ENCODE peak calls at places on chromosomes 6 and 20, in six cellular contexts. H is IMR-90, O is H1, F is H9, W is mesenchymal stem cell, X is trophoblast cell. G is an unnamed sample.

GRCh38 chr20:34397096-34397495 is 34.0 kb downstream of the ITCH start:
- DNase-seq in H (peak), O (no peak), F (no peak), W (no peak), X (no peak), G (no peak)

GRCh38 chr20:33337531-33338165 is 54.6 kb downstream of the BPIFB1 start:
- DNase-seq in H (no peak), O (no peak), F (no peak), W (no peak), X (no peak), G (no peak)

GRCh38 chr6:132491303-132491702 is 21.6 kb downstream of the STX7 start:
- DNase-seq in H (peak), O (no peak), F (no peak), W (no peak), X (no peak), G (no peak)

GRCh38 chr20:62048821-62049291 is 16.8 kb downstream of the TAF4 start:
- DNase-seq in H (no peak), O (no peak), F (no peak), W (no peak), X (no peak), G (no peak)

GRCh38 chr6:115456848-115457247 is 603.8 kb downstream of the FRK start:
- DNase-seq in H (no peak), O (peak), F (peak), W (no peak), X (no peak), G (no peak)

GRCh38 chr6:155521719-155522118 is 66.1 kb upstream of the NOX3 start:
- DNase-seq in H (peak), O (no peak), F (no peak), W (peak), X (no peak), G (no peak)

GRCh38 chr6:119355157-119355556 is 5.6 kb upstream of the MAN1A1 start:
- DNase-seq in H (no peak), O (no peak), F (no peak), W (no peak), X (no peak), G (no peak)

GRCh38 chr6:37173573-37174195 is 3.7 kb downstream of the PIM1 start:
- DNase-seq in H (no peak), O (no peak), F (no peak), W (no peak), X (no peak), G (no peak)

GRCh38 chr6:143542915-143543314 is 31.4 kb upstream of the FUCA2 start:
- DNase-seq in H (peak), O (no peak), F (no peak), W (no peak), X (no peak), G (no peak)

GRCh38 chr6:126748141-126748540 is 370.3 kb upstream of the RSPO3 start:
- DNase-seq in H (no peak), O (no peak), F (no peak), W (no peak), X (no peak), G (no peak)

GRCh38 chr6:41728073-41728936 is 7.1 kb downstream of the TFEB start:
- DNase-seq in H (no peak), O (no peak), F (no peak), W (no peak), X (no peak), G (no peak)

GRCh38 chr6:113381957-113382356 is 475.2 kb upstream of the MARCKS start:
- DNase-seq in H (peak), O (no peak), F (no peak), W (peak), X (no peak), G (no peak)

GRCh38 chr20:57213291-57213690 is 53.1 kb downstream of the BMP7 start:
- DNase-seq in H (no peak), O (no peak), F (no peak), W (no peak), X (no peak), G (no peak)

GRCh38 chr6:135853986-135854385 is 2.5 kb downstream of the PDE7B start:
- DNase-seq in H (no peak), O (no peak), F (no peak), W (peak), X (no peak), G (no peak)

GRCh38 chr6:12331951-12332749 is 42.0 kb downstream of the EDN1 start:
- DNase-seq in H (peak), O (no peak), F (no peak), W (peak), X (peak), G (no peak)

GRCh38 chr20:46572181-46572580 is 21.7 kb upstream of the OCSTAMP start:
- DNase-seq in H (no peak), O (no peak), F (no peak), W (no peak), X (no peak), G (no peak)

GRCh38 chr20:10646886-10647420 is 26.8 kb downstream of the JAG1 start:
- DNase-seq in H (no peak), O (no peak), F (no peak), W (no peak), X (no peak), G (no peak)

GRCh38 chr6:44008821-44009370 is 118.4 kb downstream of the MRPL14 start:
- DNase-seq in H (no peak), O (no peak), F (no peak), W (no peak), X (no peak), G (no peak)

GRCh38 chr6:161272600-161273355 is 1.1 kb downstream of the AGPAT4 start:
- DNase-seq in H (peak), O (no peak), F (peak), W (peak), X (no peak), G (peak)

GRCh38 chr6:35027807-35028206 is 113.3 kb downstream of the TCP11 start:
- DNase-seq in H (no peak), O (no peak), F (no peak), W (no peak), X (no peak), G (no peak)

GRCh38 chr6:116210750-116211425 is 43.0 kb downstream of the TSPYL4 start:
- DNase-seq in H (peak), O (no peak), F (no peak), W (no peak), X (peak), G (no peak)

GRCh38 chr20:37524859-37525708 is 2.6 kb downstream of the BLCAP start:
- DNase-seq in H (peak), O (no peak), F (no peak), W (no peak), X (no peak), G (no peak)

GRCh38 chr6:104484626-104485025 is 375.1 kb downstream of the HACE1 start:
- DNase-seq in H (no peak), O (no peak), F (no peak), W (no peak), X (no peak), G (no peak)

GRCh38 chr6:140434761-140435160 is 1060.3 kb upstream of the CITED2 start:
- DNase-seq in H (peak), O (no peak), F (no peak), W (no peak), X (no peak), G (no peak)

GRCh38 chr6:65538644-65539043 is 168.4 kb downstream of the EYS start:
- DNase-seq in H (no peak), O (peak), F (no peak), W (no peak), X (no peak), G (no peak)
- H4K91ac ChIP-seq in H (no peak), O (no peak), F (no peak), W (no peak), X (no peak), G (no peak)

DNA sequence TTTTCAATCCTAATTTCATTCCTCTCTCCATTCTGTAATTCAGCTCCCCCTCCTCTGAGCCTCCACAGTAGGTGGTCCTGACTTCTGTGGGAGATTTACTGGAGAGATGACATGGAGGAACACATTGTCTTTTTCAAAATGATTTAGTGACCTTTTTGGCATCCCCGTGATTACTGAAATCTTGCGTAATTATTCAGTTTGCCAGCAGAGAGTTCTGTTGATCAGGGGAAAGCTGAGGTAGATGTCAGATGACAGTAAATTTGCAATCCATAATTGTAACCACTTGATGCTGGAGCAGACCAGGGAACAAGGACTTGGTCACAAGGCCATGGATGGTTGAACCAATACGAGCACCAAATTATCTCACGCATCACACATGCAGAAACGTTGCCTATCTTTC is 302.2 kb downstream of the TSHZ2 start:
- DNase-seq in H (no peak), O (no peak), F (no peak), W (no peak), X (no peak), G (no peak)
- H4K8ac ChIP-seq in H (no peak), O (no peak), F (no peak), W (no peak), X (no peak), G (no peak)

GRCh38 chr20:6623989-6624388 is 143.5 kb upstream of the BMP2 start:
- DNase-seq in H (no peak), O (no peak), F (peak), W (no peak), X (no peak), G (peak)

GRCh38 chr20:6630494-6630893 is 137.0 kb upstream of the BMP2 start:
- DNase-seq in H (no peak), O (no peak), F (no peak), W (no peak), X (no peak), G (no peak)

GRCh38 chr20:6622041-6622440 is 145.4 kb upstream of the BMP2 start:
- DNase-seq in H (no peak), O (no peak), F (no peak), W (no peak), X (no peak), G (no peak)

GRCh38 chr20:6629564-6629963 is 137.9 kb upstream of the BMP2 start:
- DNase-seq in H (no peak), O (no peak), F (no peak), W (no peak), X (no peak), G (no peak)

DNA sequence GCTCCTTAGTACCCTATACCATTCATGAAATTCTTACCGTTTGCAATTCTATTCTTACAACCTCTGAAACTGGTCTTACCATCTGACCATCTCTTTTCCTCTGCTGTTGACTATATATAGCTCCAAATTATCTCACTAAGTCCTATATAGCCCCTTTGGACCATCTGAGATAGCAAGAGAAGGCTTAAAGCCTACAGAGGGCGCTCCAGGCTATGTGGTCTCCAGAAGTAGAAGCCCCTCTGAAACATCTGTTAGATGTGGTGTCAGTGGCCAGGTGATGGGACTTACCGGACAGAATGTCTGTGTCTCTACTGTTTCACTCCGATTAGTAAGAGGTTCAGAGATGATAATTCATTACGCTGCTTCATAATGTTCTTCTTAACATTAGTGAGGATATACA is 140.7 kb upstream of the BMP2 start:
- DNase-seq in H (no peak), O (no peak), F (peak), W (no peak), X (no peak), G (no peak)
- H4K91ac ChIP-seq in H (no peak), O (no peak), F (no peak), W (no peak), X (no peak), G (no peak)

GRCh38 chr6:51983564-51983963 is 103.8 kb downstream of the PKHD1 start:
- DNase-seq in H (no peak), O (no peak), F (no peak), W (no peak), X (no peak), G (no peak)
- H4K8ac ChIP-seq in H (no peak), O (no peak), F (no peak), W (no peak), X (no peak), G (no peak)

GRCh38 chr20:63393566-63393965 is 32.4 kb upstream of the CHRNA4 start:
- DNase-seq in H (no peak), O (no peak), F (no peak), W (no peak), X (no peak), G (no peak)
- H4K91ac ChIP-seq in H (no peak), O (peak), F (no peak), W (no peak), X (no peak), G (no peak)

DNA sequence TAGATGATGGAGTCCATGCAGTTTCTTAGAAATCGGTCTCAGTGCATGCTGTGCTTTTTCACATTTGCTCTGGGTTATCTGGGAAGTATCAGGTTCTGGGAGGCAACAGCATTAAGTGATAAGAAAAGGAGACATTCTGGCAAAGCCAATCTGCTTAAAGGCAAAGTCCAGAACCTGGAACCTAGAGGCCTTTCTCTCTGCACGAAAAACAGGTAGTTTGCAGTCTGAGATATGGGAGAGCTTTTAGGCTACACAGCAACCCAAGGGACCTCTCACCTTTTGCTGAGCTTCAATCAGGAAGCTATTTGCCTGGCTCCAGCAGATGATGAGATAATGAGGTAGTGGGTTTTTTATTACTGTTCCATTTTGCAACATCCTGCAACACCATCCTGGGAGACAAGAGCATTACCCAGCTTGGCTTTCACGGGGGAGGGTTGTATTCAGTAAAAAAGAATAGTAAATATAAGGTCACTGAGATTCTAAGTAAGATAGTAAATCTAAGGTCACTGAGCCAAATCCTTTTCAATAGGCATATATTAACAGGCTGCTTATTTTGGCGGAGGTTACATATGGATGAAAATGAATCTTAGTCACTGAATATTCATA is 143.1 kb downstream of the ADGRG6 start:
- DNase-seq in H (peak), O (no peak), F (no peak), W (no peak), X (no peak), G (no peak)
- H4K8ac ChIP-seq in H (no peak), O (no peak), F (no peak), W (no peak), X (no peak), G (no peak)